ENCODE peak calls at places on chromosome 1, in ten cellular contexts. S is HFF-Myc; P is NCI-H748 treated with DMSO at 0.1 percent for 48 hours; X is HepG2; G is right cardiac atrium; M is activated CD4-positive, alpha-beta T cell treated with anti-CD3 and anti-CD28 coated beads for 1 hour; D is NCI-H1105 treated with DMSO at 0.1 percent for 48 hours; B is Right ventricle myocardium superior; L is stimulated activated CD4-positive, alpha-beta T cell treated with anti-CD3 and anti-CD28 coated beads, Interleukin-4, amount 100 ng/mL, for 48 hours; Z is activated naive CD8-positive, alpha-beta T cell treated with anti-CD3 and anti-CD28 coated beads, Interleukin-2, amount 50 U/mL, for 24 hours. H is an unnamed sample.

GRCh38 chr1:230317823-230318819 is 108.0 kb downstream of the PGBD5 start:
- DNase-seq in L (no peak), M (no peak), P (no peak), G (peak), S (no peak), Z (no peak), B (no peak), D (peak), X (peak), H (no peak)

GRCh38 chr1:157852476-157852875 is 10.9 kb upstream of the CD5L start:
- DNase-seq in Z (no peak), P (no peak), L (no peak), M (no peak), X (no peak), B (no peak), S (no peak), G (no peak), D (no peak), H (no peak)

GRCh38 chr1:168520052-168520751 is 23.6 kb downstream of the XCL2 start:
- DNase-seq in Z (peak), S (no peak), M (no peak), D (no peak), G (no peak), L (no peak), P (no peak), X (no peak), B (no peak), H (no peak)

GRCh38 chr1:16618719-16619118 is 5.4 kb upstream of the NBPF1 start:
- DNase-seq in S (no peak), Z (no peak), X (no peak), G (peak), D (no peak), B (peak), P (no peak), M (peak), L (no peak), H (no peak)

GRCh38 chr1:106960412-106960811 is 96.1 kb upstream of the PRMT6 start:
- DNase-seq in S (no peak), P (no peak), G (no peak), B (no peak), M (no peak), L (no peak), Z (no peak), D (no peak), X (no peak), H (no peak)

GRCh38 chr1:46520063-46520911 is 30.7 kb downstream of the DMBX1 start:
- DNase-seq in D (peak), B (no peak), G (no peak), X (peak), Z (no peak), M (no peak), P (no peak), S (no peak), L (no peak), H (no peak)

GRCh38 chr1:208501542-208501941 is 257.4 kb upstream of the PLXNA2 start:
- DNase-seq in Z (no peak), P (no peak), B (no peak), X (no peak), S (no peak), M (no peak), D (no peak), L (no peak), G (no peak), H (no peak)

GRCh38 chr1:37746806-37747205 is 18.1 kb downstream of the EPHA10 start:
- DNase-seq in S (no peak), P (no peak), L (no peak), Z (no peak), D (no peak), M (no peak), X (no peak), B (no peak), G (no peak), H (no peak)

GRCh38 chr1:183164350-183164749 is 21.7 kb upstream of the LAMC2 start:
- DNase-seq in L (no peak), P (no peak), X (no peak), D (no peak), B (no peak), S (peak), Z (no peak), M (no peak), G (no peak), H (no peak)

GRCh38 chr1:212928323-212929281 is 21.7 kb upstream of the VASH2 start:
- DNase-seq in G (no peak), P (no peak), Z (no peak), B (no peak), L (no peak), D (no peak), S (no peak), X (no peak), M (no peak), H (no peak)

GRCh38 chr1:206915085-206915735 is 6.5 kb downstream of the FCMR start:
- DNase-seq in L (no peak), X (no peak), G (no peak), S (no peak), B (no peak), M (no peak), Z (no peak), P (no peak), D (no peak), H (no peak)

GRCh38 chr1:193143285-193143684 is 21.5 kb downstream of the CDC73 start:
- DNase-seq in P (peak), G (no peak), D (no peak), X (no peak), M (no peak), B (no peak), Z (no peak), L (no peak), S (no peak), H (no peak)

GRCh38 chr1:151993734-151994496 is at the start of gene S100A10:
- DNase-seq in G (peak), X (peak), L (peak), P (peak), M (peak), B (peak), D (peak), Z (peak), S (no peak), H (no peak)

GRCh38 chr1:81179239-81179638 is 621.5 kb upstream of the ADGRL2 start:
- DNase-seq in B (no peak), L (no peak), G (no peak), P (no peak), S (peak), M (no peak), D (no peak), Z (no peak), X (no peak), H (no peak)